ENCODE peak calls at places on chromosomes 12 and 14, in four cellular contexts. B is MM.1S, L is psoas muscle, P is uterus. V is an unnamed sample.

GRCh38 chr14:61298834-61299233 is 17.7 kb upstream of the TMEM30B start:
- DNase-seq in B (no peak), L (no peak), P (no peak), V (no peak)

GRCh38 chr14:36426836-36427235 is 93.2 kb downstream of the NKX2-1 start:
- DNase-seq in B (no peak), L (peak), P (no peak), V (no peak)

GRCh38 chr14:38721822-38722431 is 381.1 kb downstream of the SEC23A start:
- DNase-seq in B (peak), L (peak), P (peak), V (peak)

GRCh38 chr14:64692597-64693350 is 11.4 kb upstream of the PLEKHG3 start:
- DNase-seq in B (no peak), L (no peak), P (no peak), V (no peak)

GRCh38 chr12:118061011-118061875 is at the start of gene WSB2:
- DNase-seq in B (peak), L (peak), P (peak), V (peak)

GRCh38 chr12:108670066-108670631 is 36.5 kb upstream of the SELPLG start:
- DNase-seq in B (no peak), L (no peak), P (no peak), V (no peak)

GRCh38 chr12:46362895-46363581 is 9.5 kb downstream of the SLC38A2 start:
- DNase-seq in B (no peak), L (no peak), P (no peak), V (no peak)

GRCh38 chr14:94857985-94858384 is 88.1 kb upstream of the GSC start:
- DNase-seq in B (no peak), L (no peak), P (no peak), V (no peak)

GRCh38 chr14:61774861-61775260 is 12.6 kb downstream of the SNAPC1 start:
- DNase-seq in B (no peak), L (no peak), P (no peak), V (no peak)

GRCh38 chr14:74488788-74489397 is 4.2 kb downstream of the NPC2 start:
- DNase-seq in B (peak), L (no peak), P (no peak), V (no peak)

GRCh38 chr14:56351861-56352260 is 227.7 kb upstream of the TMEM260 start:
- DNase-seq in B (no peak), L (no peak), P (no peak), V (no peak)

GRCh38 chr12:24494401-24494800 is 454.5 kb downstream of the BCAT1 start:
- DNase-seq in B (no peak), L (no peak), P (no peak), V (no peak)

GRCh38 chr12:128190052-128190451 is 76.9 kb upstream of the TMEM132C start:
- DNase-seq in B (no peak), L (no peak), P (no peak), V (no peak)

GRCh38 chr12:46154221-46154975 is 114.4 kb downstream of the SLC38A1 start:
- DNase-seq in B (no peak), L (no peak), P (no peak), V (no peak)

GRCh38 chr14:74425525-74426201 is 347 bp downstream of the SYNDIG1L start:
- DNase-seq in B (peak), L (peak), P (peak), V (peak)

GRCh38 chr12:60072911-60073310 is 477.1 kb downstream of the SLC16A7 start:
- DNase-seq in B (no peak), L (no peak), P (no peak), V (no peak)

GRCh38 chr14:32800320-32800719 is 138.4 kb upstream of the NPAS3 start:
- DNase-seq in B (no peak), L (no peak), P (no peak), V (no peak)

GRCh38 chr12:73892181-73892580 is 645.5 kb upstream of the ATXN7L3B start:
- DNase-seq in B (no peak), L (no peak), P (no peak), V (no peak)

GRCh38 chr14:68780358-68781160 is 12.3 kb downstream of the ZFP36L1 start:
- DNase-seq in B (no peak), L (peak), P (peak), V (peak)
- H3K4me3 ChIP-seq in B (no peak), L (peak), P (no peak), V (no peak)

GRCh38 chr14:69632752-69633151 is 21.4 kb downstream of the SUSD6 start:
- DNase-seq in B (no peak), L (no peak), P (no peak), V (no peak)

GRCh38 chr14:69629225-69630127 is 18.1 kb downstream of the SUSD6 start:
- DNase-seq in B (peak), L (no peak), P (no peak), V (no peak)

GRCh38 chr14:69631509-69631908 is 20.1 kb downstream of the SUSD6 start:
- DNase-seq in B (no peak), L (no peak), P (no peak), V (no peak)

GRCh38 chr14:69633238-69633637 is 21.8 kb downstream of the SUSD6 start:
- DNase-seq in B (no peak), L (no peak), P (no peak), V (no peak)

DNA sequence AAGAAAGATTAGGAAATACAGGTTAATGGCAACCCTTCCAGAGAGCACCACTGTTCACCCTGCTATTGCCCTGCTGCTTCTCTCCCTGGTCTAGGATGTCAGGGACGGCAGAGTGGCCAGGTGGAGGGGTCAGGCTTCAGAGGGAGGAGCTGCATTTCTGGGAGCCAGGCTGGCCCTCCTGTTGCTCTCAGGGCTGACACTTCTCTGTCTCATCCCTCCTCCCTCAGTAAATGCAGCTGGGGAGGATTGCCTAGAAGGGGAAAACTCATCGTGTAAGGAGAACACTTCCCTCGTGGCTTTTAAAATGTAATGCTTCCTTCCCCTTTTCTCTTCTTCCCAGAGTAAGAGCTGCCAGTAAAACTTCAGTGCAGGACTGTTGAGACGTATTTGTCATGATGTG is 20.8 kb downstream of the SUSD6 start:
- DNase-seq in B (no peak), L (no peak), P (no peak), V (peak)
- TF ChIP-seq CTCF in B (no peak), L (no peak), P (no peak), V (no peak)

DNA sequence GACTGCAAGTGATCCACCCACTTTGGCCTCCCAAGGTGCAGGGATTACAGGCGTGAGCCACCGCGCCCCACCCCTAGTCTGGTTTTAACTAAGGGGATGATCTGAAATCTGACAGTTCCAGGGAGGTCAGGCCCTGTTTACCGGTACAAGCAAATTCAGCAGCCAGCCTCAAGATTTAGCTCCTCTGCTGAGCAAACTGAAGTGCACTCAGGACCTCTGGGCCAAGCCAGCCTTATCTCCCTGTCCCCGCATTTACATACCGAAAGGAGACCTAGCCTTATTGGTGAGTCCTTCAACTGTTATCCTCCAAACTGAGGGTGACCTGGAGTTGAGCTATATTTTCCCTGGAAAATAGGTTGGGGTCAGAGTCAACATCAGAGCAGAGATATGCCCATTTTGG is 835 bp upstream of the ABHD4 start:
- DNase-seq in B (no peak), L (no peak), P (no peak), V (peak)
- H3K4me3 ChIP-seq in B (peak), L (peak), P (no peak), V (peak)

GRCh38 chr12:6470375-6471163 is at the start of gene VAMP1:
- DNase-seq in B (peak), L (peak), P (peak), V (peak)
- TF ChIP-seq CTCF in B (no peak), L (no peak), P (no peak), V (no peak)